ENCODE peak calls at places on chromosomes 7 and 10, in ten cellular contexts. One of them, this sample, is unnamed.

GRCh38 chr10:106132956-106133355 is 1031.5 kb downstream of the SORCS1 start:
- DNase-seq in colonic mucosa: no peak
- DNase-seq in mesothelial cell of epicardium: no peak
- DNase-seq in AG09309: no peak
- DNase-seq in GM06990: no peak
- DNase-seq in WTC11: no peak
- DNase-seq in astrocyte: no peak
- DNase-seq in Peyer's patch: no peak
- DNase-seq in heart left ventricle: no peak
- DNase-seq in CD14-positive monocyte: no peak
- DNase-seq in this sample: no peak

GRCh38 chr10:116088985-116089384 is 184.0 kb downstream of the GFRA1 start:
- DNase-seq in Peyer's patch: no peak
- DNase-seq in heart left ventricle: no peak
- DNase-seq in colonic mucosa: no peak
- DNase-seq in AG09309: no peak
- DNase-seq in mesothelial cell of epicardium: no peak
- DNase-seq in CD14-positive monocyte: no peak
- DNase-seq in WTC11: no peak
- DNase-seq in GM06990: no peak
- DNase-seq in astrocyte: no peak
- DNase-seq in this sample: no peak

GRCh38 chr10:98608417-98608816 is 161.7 kb upstream of the HPS1 start:
- DNase-seq in CD14-positive monocyte: no peak
- DNase-seq in astrocyte: no peak
- DNase-seq in colonic mucosa: no peak
- DNase-seq in heart left ventricle: no peak
- DNase-seq in WTC11: peak
- DNase-seq in AG09309: no peak
- DNase-seq in GM06990: no peak
- DNase-seq in Peyer's patch: no peak
- DNase-seq in mesothelial cell of epicardium: no peak
- DNase-seq in this sample: no peak

GRCh38 chr10:71790749-71791440 is 17.6 kb upstream of the VSIR start:
- DNase-seq in astrocyte: no peak
- DNase-seq in colonic mucosa: no peak
- DNase-seq in Peyer's patch: peak
- DNase-seq in mesothelial cell of epicardium: no peak
- DNase-seq in WTC11: no peak
- DNase-seq in GM06990: no peak
- DNase-seq in AG09309: no peak
- DNase-seq in heart left ventricle: peak
- DNase-seq in CD14-positive monocyte: no peak
- DNase-seq in this sample: no peak

GRCh38 chr10:37488792-37489657 is 363.6 kb downstream of the ANKRD30A start:
- DNase-seq in CD14-positive monocyte: no peak
- DNase-seq in mesothelial cell of epicardium: no peak
- DNase-seq in GM06990: no peak
- DNase-seq in Peyer's patch: no peak
- DNase-seq in WTC11: no peak
- DNase-seq in heart left ventricle: no peak
- DNase-seq in astrocyte: no peak
- DNase-seq in colonic mucosa: no peak
- DNase-seq in AG09309: peak
- DNase-seq in this sample: no peak

GRCh38 chr10:121709674-121710073 is 111.4 kb upstream of the FGFR2 start:
- DNase-seq in WTC11: no peak
- DNase-seq in AG09309: peak
- DNase-seq in mesothelial cell of epicardium: no peak
- DNase-seq in CD14-positive monocyte: no peak
- DNase-seq in colonic mucosa: no peak
- DNase-seq in heart left ventricle: no peak
- DNase-seq in Peyer's patch: no peak
- DNase-seq in astrocyte: peak
- DNase-seq in GM06990: no peak
- DNase-seq in this sample: no peak

GRCh38 chr7:137948845-137949330 is 53.0 kb downstream of the CREB3L2 start:
- DNase-seq in colonic mucosa: no peak
- DNase-seq in Peyer's patch: no peak
- DNase-seq in mesothelial cell of epicardium: no peak
- DNase-seq in WTC11: no peak
- DNase-seq in heart left ventricle: no peak
- DNase-seq in GM06990: no peak
- DNase-seq in astrocyte: no peak
- DNase-seq in CD14-positive monocyte: no peak
- DNase-seq in AG09309: no peak
- DNase-seq in this sample: no peak

GRCh38 chr7:139640678-139641077 is 117.2 kb downstream of the CLEC2L start:
- DNase-seq in GM06990: no peak
- DNase-seq in CD14-positive monocyte: no peak
- DNase-seq in heart left ventricle: no peak
- DNase-seq in mesothelial cell of epicardium: no peak
- DNase-seq in astrocyte: no peak
- DNase-seq in colonic mucosa: no peak
- DNase-seq in Peyer's patch: no peak
- DNase-seq in AG09309: no peak
- DNase-seq in WTC11: no peak
- DNase-seq in this sample: no peak

GRCh38 chr10:12466701-12467100 is 117.4 kb downstream of the CAMK1D start:
- DNase-seq in GM06990: no peak
- DNase-seq in astrocyte: peak
- DNase-seq in colonic mucosa: no peak
- DNase-seq in AG09309: no peak
- DNase-seq in WTC11: no peak
- DNase-seq in mesothelial cell of epicardium: no peak
- DNase-seq in CD14-positive monocyte: no peak
- DNase-seq in Peyer's patch: no peak
- DNase-seq in heart left ventricle: no peak
- DNase-seq in this sample: peak

GRCh38 chr10:68461032-68461431 is 10.7 kb downstream of the DNA2 start:
- DNase-seq in Peyer's patch: no peak
- DNase-seq in AG09309: no peak
- DNase-seq in GM06990: no peak
- DNase-seq in WTC11: no peak
- DNase-seq in astrocyte: no peak
- DNase-seq in heart left ventricle: no peak
- DNase-seq in colonic mucosa: no peak
- DNase-seq in mesothelial cell of epicardium: no peak
- DNase-seq in CD14-positive monocyte: no peak
- DNase-seq in this sample: no peak

DNA sequence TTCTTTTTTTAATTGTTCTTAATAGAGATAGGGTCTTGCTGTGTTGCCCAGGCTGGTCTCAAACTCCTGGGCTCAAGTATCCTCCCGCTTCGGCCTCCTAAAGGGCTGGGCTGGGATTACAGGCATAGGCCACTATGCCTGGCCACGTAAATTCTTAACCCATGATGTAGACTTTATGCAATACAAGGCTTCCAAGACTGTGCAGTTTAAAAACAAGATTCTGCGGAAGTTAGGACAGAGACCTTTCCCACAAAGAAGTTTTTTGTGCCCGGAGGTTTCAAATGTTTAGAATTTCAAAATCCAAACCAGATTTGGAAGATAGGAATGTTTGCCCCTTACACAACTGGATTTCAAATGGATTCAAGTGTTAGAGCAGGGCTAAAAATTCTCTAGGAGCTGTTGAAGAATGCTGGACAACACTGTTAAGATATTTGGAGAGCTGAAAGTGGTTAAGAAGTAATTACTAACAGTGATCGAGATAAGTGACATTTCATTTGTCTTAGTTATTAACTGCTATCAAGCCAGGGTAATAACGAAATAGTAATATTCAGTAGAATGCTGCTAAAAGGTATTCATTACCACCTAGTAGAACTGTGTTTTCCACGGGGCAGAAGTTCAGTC is 7.4 kb downstream of the APBB1IP start:
- DNase-seq in colonic mucosa: no peak
- DNase-seq in GM06990: no peak
- DNase-seq in CD14-positive monocyte: no peak
- DNase-seq in mesothelial cell of epicardium: no peak
- DNase-seq in WTC11: no peak
- DNase-seq in heart left ventricle: no peak
- DNase-seq in astrocyte: no peak
- DNase-seq in AG09309: peak
- DNase-seq in Peyer's patch: no peak
- DNase-seq in this sample: no peak
- TF ChIP-seq CTCF in colonic mucosa: no peak
- TF ChIP-seq CTCF in GM06990: no peak
- TF ChIP-seq CTCF in CD14-positive monocyte: peak
- TF ChIP-seq CTCF in mesothelial cell of epicardium: no peak
- TF ChIP-seq CTCF in WTC11: no peak
- TF ChIP-seq CTCF in heart left ventricle: no peak
- TF ChIP-seq CTCF in astrocyte: no peak
- TF ChIP-seq CTCF in AG09309: peak
- TF ChIP-seq CTCF in Peyer's patch: no peak
- TF ChIP-seq CTCF in this sample: no peak

GRCh38 chr10:62424026-62424425 is 49.9 kb downstream of the ZNF365 start:
- DNase-seq in Peyer's patch: no peak
- DNase-seq in GM06990: no peak
- DNase-seq in AG09309: no peak
- DNase-seq in heart left ventricle: no peak
- DNase-seq in colonic mucosa: no peak
- DNase-seq in mesothelial cell of epicardium: no peak
- DNase-seq in WTC11: no peak
- DNase-seq in astrocyte: no peak
- DNase-seq in CD14-positive monocyte: no peak
- DNase-seq in this sample: no peak
- TF ChIP-seq CTCF in Peyer's patch: no peak
- TF ChIP-seq CTCF in GM06990: no peak
- TF ChIP-seq CTCF in AG09309: no peak
- TF ChIP-seq CTCF in heart left ventricle: no peak
- TF ChIP-seq CTCF in colonic mucosa: no peak
- TF ChIP-seq CTCF in mesothelial cell of epicardium: no peak
- TF ChIP-seq CTCF in WTC11: no peak
- TF ChIP-seq CTCF in astrocyte: no peak
- TF ChIP-seq CTCF in CD14-positive monocyte: no peak
- TF ChIP-seq CTCF in this sample: no peak

DNA sequence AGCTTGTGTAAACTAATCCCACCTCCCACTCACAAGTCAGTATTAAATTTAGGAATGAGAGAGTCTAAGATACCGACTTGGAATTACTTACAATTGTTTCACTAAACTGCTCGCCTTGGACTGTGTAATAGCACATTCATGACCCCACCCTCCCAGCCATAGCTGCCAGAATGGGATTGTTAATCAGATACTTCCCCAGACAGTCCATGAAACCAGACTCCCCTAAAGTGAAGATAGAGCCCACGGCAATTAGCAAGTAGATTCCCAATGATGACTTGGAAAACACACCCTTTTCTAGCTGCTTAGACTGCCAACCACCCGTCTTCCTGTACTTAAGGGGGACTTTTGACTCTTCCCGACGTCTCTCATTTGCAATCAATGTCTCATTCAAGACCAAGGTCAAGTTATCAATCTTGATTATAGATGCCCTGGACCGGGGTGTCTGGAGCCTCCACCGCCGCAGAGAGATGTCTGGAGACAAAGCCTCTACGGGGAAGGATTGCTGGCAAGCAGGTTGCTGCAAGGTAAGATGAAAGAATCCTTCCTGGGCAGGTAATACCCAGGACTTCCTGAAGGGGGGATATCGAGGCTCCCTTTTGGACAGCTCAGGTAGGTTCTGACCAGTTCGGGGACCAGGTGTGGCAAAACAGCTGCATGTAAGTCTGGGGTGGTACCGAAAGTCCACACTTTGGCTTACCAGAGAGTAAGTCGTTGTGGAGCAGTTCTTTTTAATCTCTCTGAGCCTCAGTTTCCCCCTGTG is 12.6 kb upstream of the CUX1 start:
- DNase-seq in astrocyte: peak
- DNase-seq in AG09309: no peak
- DNase-seq in Peyer's patch: no peak
- DNase-seq in WTC11: peak
- DNase-seq in CD14-positive monocyte: no peak
- DNase-seq in colonic mucosa: peak
- DNase-seq in heart left ventricle: no peak
- DNase-seq in GM06990: no peak
- DNase-seq in mesothelial cell of epicardium: no peak
- DNase-seq in this sample: no peak
- TF ChIP-seq CTCF in astrocyte: no peak
- TF ChIP-seq CTCF in AG09309: no peak
- TF ChIP-seq CTCF in Peyer's patch: peak
- TF ChIP-seq CTCF in WTC11: peak
- TF ChIP-seq CTCF in CD14-positive monocyte: no peak
- TF ChIP-seq CTCF in colonic mucosa: peak
- TF ChIP-seq CTCF in heart left ventricle: no peak
- TF ChIP-seq CTCF in GM06990: peak
- TF ChIP-seq CTCF in mesothelial cell of epicardium: peak
- TF ChIP-seq CTCF in this sample: peak

GRCh38 chr10:128419466-128420019 is 293.3 kb upstream of the MKI67 start:
- DNase-seq in AG09309: no peak
- DNase-seq in mesothelial cell of epicardium: no peak
- DNase-seq in WTC11: no peak
- DNase-seq in Peyer's patch: no peak
- DNase-seq in colonic mucosa: no peak
- DNase-seq in astrocyte: no peak
- DNase-seq in CD14-positive monocyte: no peak
- DNase-seq in heart left ventricle: no peak
- DNase-seq in GM06990: no peak
- DNase-seq in this sample: no peak
- TF ChIP-seq CTCF in AG09309: no peak
- TF ChIP-seq CTCF in mesothelial cell of epicardium: no peak
- TF ChIP-seq CTCF in WTC11: no peak
- TF ChIP-seq CTCF in Peyer's patch: no peak
- TF ChIP-seq CTCF in colonic mucosa: no peak
- TF ChIP-seq CTCF in astrocyte: no peak
- TF ChIP-seq CTCF in CD14-positive monocyte: no peak
- TF ChIP-seq CTCF in heart left ventricle: no peak
- TF ChIP-seq CTCF in GM06990: no peak
- TF ChIP-seq CTCF in this sample: no peak

This sample was measured in HFF-Myc.